ENCODE peak calls at places on chromosomes 1 and 21, in eight cellular contexts. One of them, this sample, is unnamed.
A peak's percentile ranks its signal among the peaks of the same experiment; 100 is the strongest.

GRCh38 chr1:5917591-5918274 is 74.5 kb downstream of the NPHP4 start:
- DNase-seq in CD8-positive, alpha-beta memory T cell: no peak
- DNase-seq in testis: no peak
- DNase-seq in K562: peak; percentile 97
- DNase-seq in esophagus squamous epithelium: no peak
- DNase-seq in heart right ventricle: no peak
- DNase-seq in fibroblast of lung: no peak
- DNase-seq in heart left ventricle: no peak
- DNase-seq in this sample: peak; percentile 26

GRCh38 chr1:78096976-78097375 is 51.2 kb downstream of the GIPC2 start:
- DNase-seq in CD8-positive, alpha-beta memory T cell: no peak
- DNase-seq in testis: peak; percentile 31
- DNase-seq in K562: no peak
- DNase-seq in esophagus squamous epithelium: no peak
- DNase-seq in heart right ventricle: no peak
- DNase-seq in fibroblast of lung: no peak
- DNase-seq in heart left ventricle: no peak
- DNase-seq in this sample: no peak

GRCh38 chr1:26302733-26303405 is 3.6 kb downstream of the UBXN11 start:
- DNase-seq in CD8-positive, alpha-beta memory T cell: no peak
- DNase-seq in testis: no peak
- DNase-seq in K562: no peak
- DNase-seq in esophagus squamous epithelium: no peak
- DNase-seq in heart right ventricle: no peak
- DNase-seq in fibroblast of lung: peak; percentile 92
- DNase-seq in heart left ventricle: no peak
- DNase-seq in this sample: no peak

GRCh38 chr1:248243204-248243603 is 12.0 kb downstream of the OR2M4 start:
- DNase-seq in CD8-positive, alpha-beta memory T cell: no peak
- DNase-seq in testis: peak; percentile 57
- DNase-seq in K562: peak; percentile 36
- DNase-seq in esophagus squamous epithelium: no peak
- DNase-seq in heart right ventricle: peak; percentile 3
- DNase-seq in fibroblast of lung: peak; percentile 15
- DNase-seq in heart left ventricle: no peak
- DNase-seq in this sample: no peak

GRCh38 chr1:174297351-174297750 is 138.0 kb downstream of the RABGAP1L start:
- DNase-seq in CD8-positive, alpha-beta memory T cell: no peak
- DNase-seq in testis: no peak
- DNase-seq in K562: no peak
- DNase-seq in esophagus squamous epithelium: no peak
- DNase-seq in heart right ventricle: no peak
- DNase-seq in fibroblast of lung: no peak
- DNase-seq in heart left ventricle: no peak
- DNase-seq in this sample: no peak

GRCh38 chr1:46248122-46248920 is 758 bp downstream of the RAD54L start:
- DNase-seq in CD8-positive, alpha-beta memory T cell: peak; percentile 3
- DNase-seq in testis: no peak
- DNase-seq in K562: peak; percentile 74
- DNase-seq in esophagus squamous epithelium: no peak
- DNase-seq in heart right ventricle: no peak
- DNase-seq in fibroblast of lung: no peak
- DNase-seq in heart left ventricle: no peak
- DNase-seq in this sample: no peak

GRCh38 chr21:26513212-26513611 is 59.9 kb downstream of the CYYR1 start:
- DNase-seq in CD8-positive, alpha-beta memory T cell: no peak
- DNase-seq in testis: no peak
- DNase-seq in K562: no peak
- DNase-seq in esophagus squamous epithelium: no peak
- DNase-seq in heart right ventricle: no peak
- DNase-seq in fibroblast of lung: peak; percentile 53
- DNase-seq in heart left ventricle: no peak
- DNase-seq in this sample: no peak

GRCh38 chr21:44817914-44818635 is at the start of gene SUMO3:
- DNase-seq in CD8-positive, alpha-beta memory T cell: peak; percentile 81
- DNase-seq in testis: peak; percentile 84
- DNase-seq in K562: peak; percentile 97
- DNase-seq in esophagus squamous epithelium: no peak
- DNase-seq in heart right ventricle: peak; percentile 78
- DNase-seq in fibroblast of lung: peak; percentile 79
- DNase-seq in heart left ventricle: peak; percentile 93
- DNase-seq in this sample: peak; percentile 85

GRCh38 chr1:94562502-94563260 is 21.1 kb upstream of the F3 start:
- DNase-seq in CD8-positive, alpha-beta memory T cell: no peak
- DNase-seq in testis: no peak
- DNase-seq in K562: no peak
- DNase-seq in esophagus squamous epithelium: no peak
- DNase-seq in heart right ventricle: no peak
- DNase-seq in fibroblast of lung: no peak
- DNase-seq in heart left ventricle: no peak
- DNase-seq in this sample: no peak

DNA sequence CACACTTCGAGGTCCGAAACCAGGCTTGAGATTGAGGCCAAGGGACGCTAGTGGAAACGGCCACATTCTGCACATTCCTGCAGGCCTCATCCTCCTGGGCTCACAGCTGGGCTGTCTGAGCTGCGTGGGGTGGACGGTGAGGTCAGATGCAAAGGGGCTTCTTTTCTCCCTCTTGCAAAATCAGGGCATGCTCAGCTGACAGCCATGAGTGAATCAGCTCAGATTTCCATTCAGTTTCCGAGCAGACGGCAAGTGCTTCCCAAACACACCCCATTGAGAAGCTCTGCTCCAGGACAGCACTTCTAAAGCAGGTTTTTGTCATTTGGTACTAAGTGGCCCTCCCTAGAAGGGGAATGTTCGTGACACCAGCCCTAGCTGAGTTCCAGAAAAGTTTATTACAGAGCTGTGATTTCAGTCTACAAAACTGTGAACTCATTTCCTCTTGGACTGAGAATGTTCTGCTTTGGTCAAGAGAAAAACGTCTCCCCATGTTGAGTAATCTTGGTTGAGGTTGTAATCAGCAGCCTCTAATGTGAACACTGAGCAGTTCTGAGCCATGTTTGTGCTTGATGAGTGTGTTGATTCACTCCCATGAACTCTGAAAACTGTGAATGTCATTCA is 10.0 kb downstream of the PDPN start:
- DNase-seq in CD8-positive, alpha-beta memory T cell: no peak
- DNase-seq in testis: peak; percentile 44
- DNase-seq in K562: no peak
- DNase-seq in esophagus squamous epithelium: no peak
- DNase-seq in heart right ventricle: peak; percentile 19
- DNase-seq in fibroblast of lung: peak; percentile 65
- DNase-seq in heart left ventricle: no peak
- DNase-seq in this sample: no peak
- H3K4me3 ChIP-seq in CD8-positive, alpha-beta memory T cell: no peak overlapping the region
- H3K4me3 ChIP-seq in testis: no peak overlapping the region
- H3K4me3 ChIP-seq in K562: no peak overlapping the region
- H3K4me3 ChIP-seq in esophagus squamous epithelium: no peak overlapping the region
- H3K4me3 ChIP-seq in heart right ventricle: no peak overlapping the region
- H3K4me3 ChIP-seq in fibroblast of lung: no peak overlapping the region
- H3K4me3 ChIP-seq in heart left ventricle: no peak overlapping the region
- H3K4me3 ChIP-seq in this sample: no peak overlapping the region

GRCh38 chr1:108852541-108852940 is 4.4 kb downstream of the AKNAD1 start:
- DNase-seq in CD8-positive, alpha-beta memory T cell: no peak
- DNase-seq in testis: peak; percentile 26
- DNase-seq in K562: no peak
- DNase-seq in esophagus squamous epithelium: no peak
- DNase-seq in heart right ventricle: no peak
- DNase-seq in fibroblast of lung: peak; percentile 9
- DNase-seq in heart left ventricle: no peak
- DNase-seq in this sample: no peak
- H3K27ac ChIP-seq in CD8-positive, alpha-beta memory T cell: no peak overlapping the region
- H3K27ac ChIP-seq in testis: no peak overlapping the region
- H3K27ac ChIP-seq in K562: no peak overlapping the region
- H3K27ac ChIP-seq in esophagus squamous epithelium: peak overlapping the region; percentile 71
- H3K27ac ChIP-seq in heart right ventricle: no peak overlapping the region
- H3K27ac ChIP-seq in fibroblast of lung: no peak overlapping the region
- H3K27ac ChIP-seq in heart left ventricle: peak overlapping the region; percentile 38
- H3K27ac ChIP-seq in this sample: no peak overlapping the region

GRCh38 chr1:50970508-50970885 is 452 bp downstream of the CDKN2C start:
- DNase-seq in CD8-positive, alpha-beta memory T cell: no peak
- DNase-seq in testis: no peak
- DNase-seq in K562: no peak
- DNase-seq in esophagus squamous epithelium: no peak
- DNase-seq in heart right ventricle: no peak
- DNase-seq in fibroblast of lung: no peak
- DNase-seq in heart left ventricle: no peak
- DNase-seq in this sample: no peak
- H3K4me3 ChIP-seq in CD8-positive, alpha-beta memory T cell: peak overlapping the region; percentile 92
- H3K4me3 ChIP-seq in testis: peak overlapping the region; percentile 78
- H3K4me3 ChIP-seq in K562: peak overlapping the region; percentile 78
- H3K4me3 ChIP-seq in esophagus squamous epithelium: peak overlapping the region; percentile 90
- H3K4me3 ChIP-seq in heart right ventricle: peak overlapping the region; percentile 87
- H3K4me3 ChIP-seq in fibroblast of lung: peak overlapping the region; percentile 88
- H3K4me3 ChIP-seq in heart left ventricle: peak overlapping the region; percentile 80
- H3K4me3 ChIP-seq in this sample: peak overlapping the region; percentile 89

GRCh38 chr1:164613176-164613575 is 54.2 kb downstream of the PBX1 start:
- DNase-seq in CD8-positive, alpha-beta memory T cell: no peak
- DNase-seq in testis: no peak
- DNase-seq in K562: no peak
- DNase-seq in esophagus squamous epithelium: no peak
- DNase-seq in heart right ventricle: no peak
- DNase-seq in fibroblast of lung: peak; percentile 35
- DNase-seq in heart left ventricle: no peak
- DNase-seq in this sample: no peak

GRCh38 chr1:164609084-164609483 is 50.1 kb downstream of the PBX1 start:
- DNase-seq in CD8-positive, alpha-beta memory T cell: no peak
- DNase-seq in testis: no peak
- DNase-seq in K562: no peak
- DNase-seq in esophagus squamous epithelium: no peak
- DNase-seq in heart right ventricle: peak; percentile 29
- DNase-seq in fibroblast of lung: no peak
- DNase-seq in heart left ventricle: no peak
- DNase-seq in this sample: no peak

GRCh38 chr1:164608651-164609057 is 49.7 kb downstream of the PBX1 start:
- DNase-seq in CD8-positive, alpha-beta memory T cell: no peak
- DNase-seq in testis: no peak
- DNase-seq in K562: no peak
- DNase-seq in esophagus squamous epithelium: no peak
- DNase-seq in heart right ventricle: no peak
- DNase-seq in fibroblast of lung: no peak
- DNase-seq in heart left ventricle: no peak
- DNase-seq in this sample: no peak

GRCh38 chr1:164611754-164612642 is 53.0 kb downstream of the PBX1 start:
- DNase-seq in CD8-positive, alpha-beta memory T cell: no peak
- DNase-seq in testis: no peak
- DNase-seq in K562: no peak
- DNase-seq in esophagus squamous epithelium: no peak
- DNase-seq in heart right ventricle: peak; percentile 33
- DNase-seq in fibroblast of lung: peak; percentile 72
- DNase-seq in heart left ventricle: no peak
- DNase-seq in this sample: no peak

GRCh38 chr1:164610528-164611222 is 51.7 kb downstream of the PBX1 start:
- DNase-seq in CD8-positive, alpha-beta memory T cell: no peak
- DNase-seq in testis: no peak
- DNase-seq in K562: no peak
- DNase-seq in esophagus squamous epithelium: no peak
- DNase-seq in heart right ventricle: peak; percentile 24
- DNase-seq in fibroblast of lung: no peak
- DNase-seq in heart left ventricle: no peak
- DNase-seq in this sample: no peak
- H3K27ac ChIP-seq in CD8-positive, alpha-beta memory T cell: no peak overlapping the region
- H3K27ac ChIP-seq in testis: peak overlapping the region; percentile 38
- H3K27ac ChIP-seq in K562: no peak overlapping the region
- H3K27ac ChIP-seq in esophagus squamous epithelium: peak overlapping the region; percentile 59
- H3K27ac ChIP-seq in heart right ventricle: peak overlapping the region; percentile 76
- H3K27ac ChIP-seq in fibroblast of lung: no peak overlapping the region
- H3K27ac ChIP-seq in heart left ventricle: peak overlapping the region; percentile 37
- H3K27ac ChIP-seq in this sample: peak overlapping the region; percentile 61

GRCh38 chr1:8876099-8876496 is 2.4 kb downstream of the ENO1 start:
- DNase-seq in CD8-positive, alpha-beta memory T cell: no peak
- DNase-seq in testis: no peak
- DNase-seq in K562: no peak
- DNase-seq in esophagus squamous epithelium: no peak
- DNase-seq in heart right ventricle: no peak
- DNase-seq in fibroblast of lung: no peak
- DNase-seq in heart left ventricle: no peak
- DNase-seq in this sample: no peak
- H3K4me3 ChIP-seq in CD8-positive, alpha-beta memory T cell: peak overlapping the region; percentile 76
- H3K4me3 ChIP-seq in testis: no peak overlapping the region
- H3K4me3 ChIP-seq in K562: peak overlapping the region; percentile 82
- H3K4me3 ChIP-seq in esophagus squamous epithelium: peak overlapping the region; percentile 93
- H3K4me3 ChIP-seq in heart right ventricle: peak overlapping the region; percentile 84
- H3K4me3 ChIP-seq in fibroblast of lung: peak overlapping the region; percentile 85
- H3K4me3 ChIP-seq in heart left ventricle: no peak overlapping the region
- H3K4me3 ChIP-seq in this sample: peak overlapping the region; percentile 89

This sample was measured in coronary artery.